ENCODE peak calls at places on chromosomes 11 and 22, in seven cellular contexts. One of them, this sample, is unnamed.

GRCh38 chr22:50192825-50193204 is 7.1 kb downstream of the TRABD start:
- DNase-seq in fibroblast of lung: no peak
- DNase-seq in Peyer's patch: peak; percentile 84
- DNase-seq in psoas muscle: no peak
- DNase-seq in mesothelial cell of epicardium: no peak
- DNase-seq in chondrocyte: no peak
- DNase-seq in CD4-positive, alpha-beta T cell: peak; percentile 48
- DNase-seq in this sample: no peak

GRCh38 chr11:9461068-9461759 is 402 bp downstream of the ZNF143 start:
- DNase-seq in fibroblast of lung: peak; percentile 87
- DNase-seq in Peyer's patch: peak; percentile 78
- DNase-seq in psoas muscle: peak; percentile 96
- DNase-seq in mesothelial cell of epicardium: peak; percentile 81
- DNase-seq in chondrocyte: peak; percentile 94
- DNase-seq in CD4-positive, alpha-beta T cell: peak; percentile 56
- DNase-seq in this sample: peak; percentile 77

GRCh38 chr11:68468217-68468828 is 7.8 kb downstream of the PPP6R3 start:
- DNase-seq in fibroblast of lung: no peak
- DNase-seq in Peyer's patch: no peak
- DNase-seq in psoas muscle: no peak
- DNase-seq in mesothelial cell of epicardium: no peak
- DNase-seq in chondrocyte: no peak
- DNase-seq in CD4-positive, alpha-beta T cell: no peak
- DNase-seq in this sample: no peak

GRCh38 chr11:111775024-111775710 is 9.0 kb upstream of the PPP2R1B start:
- DNase-seq in fibroblast of lung: peak; percentile 19
- DNase-seq in Peyer's patch: no peak
- DNase-seq in psoas muscle: no peak
- DNase-seq in mesothelial cell of epicardium: no peak
- DNase-seq in chondrocyte: no peak
- DNase-seq in CD4-positive, alpha-beta T cell: no peak
- DNase-seq in this sample: no peak

GRCh38 chr11:76729214-76729613 is 53.9 kb upstream of the TSKU start:
- DNase-seq in fibroblast of lung: no peak
- DNase-seq in Peyer's patch: no peak
- DNase-seq in psoas muscle: no peak
- DNase-seq in mesothelial cell of epicardium: no peak
- DNase-seq in chondrocyte: no peak
- DNase-seq in CD4-positive, alpha-beta T cell: no peak
- DNase-seq in this sample: no peak

GRCh38 chr11:7969756-7970646 is 4.8 kb upstream of the NLRP10 start:
- DNase-seq in fibroblast of lung: peak; percentile 67
- DNase-seq in Peyer's patch: no peak
- DNase-seq in psoas muscle: no peak
- DNase-seq in mesothelial cell of epicardium: no peak
- DNase-seq in chondrocyte: no peak
- DNase-seq in CD4-positive, alpha-beta T cell: no peak
- DNase-seq in this sample: no peak

GRCh38 chr22:38923463-38924196 is 33.8 kb upstream of the APOBEC3A start:
- DNase-seq in fibroblast of lung: peak; percentile 92
- DNase-seq in Peyer's patch: no peak
- DNase-seq in psoas muscle: peak; percentile 81
- DNase-seq in mesothelial cell of epicardium: no peak
- DNase-seq in chondrocyte: no peak
- DNase-seq in CD4-positive, alpha-beta T cell: no peak
- DNase-seq in this sample: no peak

GRCh38 chr11:40384991-40385390 is 1074.5 kb downstream of the LRRC4C start:
- DNase-seq in fibroblast of lung: peak; percentile 70
- DNase-seq in Peyer's patch: no peak
- DNase-seq in psoas muscle: no peak
- DNase-seq in mesothelial cell of epicardium: no peak
- DNase-seq in chondrocyte: no peak
- DNase-seq in CD4-positive, alpha-beta T cell: no peak
- DNase-seq in this sample: no peak

GRCh38 chr11:65743928-65744698 is 23.5 kb upstream of the RNASEH2C start:
- DNase-seq in fibroblast of lung: no peak
- DNase-seq in Peyer's patch: no peak
- DNase-seq in psoas muscle: no peak
- DNase-seq in mesothelial cell of epicardium: no peak
- DNase-seq in chondrocyte: no peak
- DNase-seq in CD4-positive, alpha-beta T cell: no peak
- DNase-seq in this sample: no peak

GRCh38 chr11:29518389-29519174 is 498.2 kb downstream of the KCNA4 start:
- DNase-seq in fibroblast of lung: no peak
- DNase-seq in Peyer's patch: no peak
- DNase-seq in psoas muscle: no peak
- DNase-seq in mesothelial cell of epicardium: no peak
- DNase-seq in chondrocyte: no peak
- DNase-seq in CD4-positive, alpha-beta T cell: no peak
- DNase-seq in this sample: no peak

GRCh38 chr11:74783241-74783871 is 34.7 kb downstream of the RNF169 start:
- DNase-seq in fibroblast of lung: peak; percentile 83
- DNase-seq in Peyer's patch: peak; percentile 34
- DNase-seq in psoas muscle: no peak
- DNase-seq in mesothelial cell of epicardium: no peak
- DNase-seq in chondrocyte: no peak
- DNase-seq in CD4-positive, alpha-beta T cell: no peak
- DNase-seq in this sample: no peak

GRCh38 chr11:134047586-134047999 is 21.3 kb upstream of the JAM3 start:
- DNase-seq in fibroblast of lung: peak; percentile 82
- DNase-seq in Peyer's patch: no peak
- DNase-seq in psoas muscle: peak; percentile 89
- DNase-seq in mesothelial cell of epicardium: no peak
- DNase-seq in chondrocyte: peak; percentile 68
- DNase-seq in CD4-positive, alpha-beta T cell: no peak
- DNase-seq in this sample: no peak

GRCh38 chr11:20022363-20023081 is 137.8 kb downstream of the DBX1 start:
- DNase-seq in fibroblast of lung: peak; percentile 77
- DNase-seq in Peyer's patch: no peak
- DNase-seq in psoas muscle: no peak
- DNase-seq in mesothelial cell of epicardium: no peak
- DNase-seq in chondrocyte: no peak
- DNase-seq in CD4-positive, alpha-beta T cell: no peak
- DNase-seq in this sample: no peak

GRCh38 chr11:73330569-73331093 is 22.6 kb downstream of the ARHGEF17 start:
- DNase-seq in fibroblast of lung: peak; percentile 48
- DNase-seq in Peyer's patch: no peak
- DNase-seq in psoas muscle: peak; percentile 36
- DNase-seq in mesothelial cell of epicardium: no peak
- DNase-seq in chondrocyte: no peak
- DNase-seq in CD4-positive, alpha-beta T cell: no peak
- DNase-seq in this sample: no peak
- TF ChIP-seq CTCF in fibroblast of lung: peak; percentile 53
- TF ChIP-seq CTCF in Peyer's patch: no peak
- TF ChIP-seq CTCF in psoas muscle: no peak
- TF ChIP-seq CTCF in mesothelial cell of epicardium: no peak
- TF ChIP-seq CTCF in chondrocyte: peak; percentile 70
- TF ChIP-seq CTCF in CD4-positive, alpha-beta T cell: no peak
- TF ChIP-seq CTCF in this sample: no peak

GRCh38 chr11:70505331-70505731 is 107.0 kb downstream of the CTTN start:
- DNase-seq in fibroblast of lung: no peak
- DNase-seq in Peyer's patch: no peak
- DNase-seq in psoas muscle: peak; percentile 34
- DNase-seq in mesothelial cell of epicardium: no peak
- DNase-seq in chondrocyte: peak; percentile 75
- DNase-seq in CD4-positive, alpha-beta T cell: no peak
- DNase-seq in this sample: no peak

GRCh38 chr11:70503201-70503877 is 105.0 kb downstream of the CTTN start:
- DNase-seq in fibroblast of lung: no peak
- DNase-seq in Peyer's patch: no peak
- DNase-seq in psoas muscle: peak; percentile 21
- DNase-seq in mesothelial cell of epicardium: no peak
- DNase-seq in chondrocyte: peak; percentile 62
- DNase-seq in CD4-positive, alpha-beta T cell: no peak
- DNase-seq in this sample: no peak

GRCh38 chr11:70502677-70503076 is 104.3 kb downstream of the CTTN start:
- DNase-seq in fibroblast of lung: no peak
- DNase-seq in Peyer's patch: no peak
- DNase-seq in psoas muscle: peak; percentile 11
- DNase-seq in mesothelial cell of epicardium: no peak
- DNase-seq in chondrocyte: peak; percentile 48
- DNase-seq in CD4-positive, alpha-beta T cell: no peak
- DNase-seq in this sample: no peak

GRCh38 chr11:70504246-70505020 is 106.1 kb downstream of the CTTN start:
- DNase-seq in fibroblast of lung: no peak
- DNase-seq in Peyer's patch: no peak
- DNase-seq in psoas muscle: peak; percentile 6
- DNase-seq in mesothelial cell of epicardium: no peak
- DNase-seq in chondrocyte: peak; percentile 79
- DNase-seq in CD4-positive, alpha-beta T cell: no peak
- DNase-seq in this sample: no peak

DNA sequence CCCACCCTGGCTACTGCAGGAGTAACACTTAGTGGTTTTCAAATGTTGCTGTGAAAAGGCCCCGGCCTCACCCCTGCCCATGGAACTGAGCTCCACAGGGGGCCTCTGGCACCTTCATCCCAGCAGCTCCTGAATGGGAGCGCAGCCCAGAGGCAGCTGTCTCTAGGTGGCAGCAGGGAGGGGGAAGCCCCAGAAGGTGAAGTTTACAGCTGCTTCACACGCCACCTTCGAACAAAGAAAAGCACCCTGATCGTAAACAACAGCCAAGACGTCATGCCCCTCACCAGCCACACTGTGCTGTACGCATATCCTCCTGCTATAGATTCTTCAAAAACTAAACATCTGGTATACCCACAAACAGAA is 105.5 kb downstream of the CTTN start:
- DNase-seq in fibroblast of lung: no peak
- DNase-seq in Peyer's patch: no peak
- DNase-seq in psoas muscle: peak; percentile 18
- DNase-seq in mesothelial cell of epicardium: no peak
- DNase-seq in chondrocyte: peak; percentile 59
- DNase-seq in CD4-positive, alpha-beta T cell: no peak
- DNase-seq in this sample: no peak
- TF ChIP-seq CTCF in fibroblast of lung: no peak
- TF ChIP-seq CTCF in Peyer's patch: peak; percentile 6
- TF ChIP-seq CTCF in psoas muscle: no peak
- TF ChIP-seq CTCF in mesothelial cell of epicardium: no peak
- TF ChIP-seq CTCF in chondrocyte: peak; percentile 44
- TF ChIP-seq CTCF in CD4-positive, alpha-beta T cell: no peak
- TF ChIP-seq CTCF in this sample: no peak

GRCh38 chr11:122509091-122509490 is 146.4 kb upstream of the UBASH3B start:
- DNase-seq in fibroblast of lung: no peak
- DNase-seq in Peyer's patch: no peak
- DNase-seq in psoas muscle: no peak
- DNase-seq in mesothelial cell of epicardium: no peak
- DNase-seq in chondrocyte: no peak
- DNase-seq in CD4-positive, alpha-beta T cell: no peak
- DNase-seq in this sample: no peak

GRCh38 chr11:122509899-122510298 is 145.6 kb upstream of the UBASH3B start:
- DNase-seq in fibroblast of lung: no peak
- DNase-seq in Peyer's patch: no peak
- DNase-seq in psoas muscle: no peak
- DNase-seq in mesothelial cell of epicardium: no peak
- DNase-seq in chondrocyte: no peak
- DNase-seq in CD4-positive, alpha-beta T cell: no peak
- DNase-seq in this sample: no peak

DNA sequence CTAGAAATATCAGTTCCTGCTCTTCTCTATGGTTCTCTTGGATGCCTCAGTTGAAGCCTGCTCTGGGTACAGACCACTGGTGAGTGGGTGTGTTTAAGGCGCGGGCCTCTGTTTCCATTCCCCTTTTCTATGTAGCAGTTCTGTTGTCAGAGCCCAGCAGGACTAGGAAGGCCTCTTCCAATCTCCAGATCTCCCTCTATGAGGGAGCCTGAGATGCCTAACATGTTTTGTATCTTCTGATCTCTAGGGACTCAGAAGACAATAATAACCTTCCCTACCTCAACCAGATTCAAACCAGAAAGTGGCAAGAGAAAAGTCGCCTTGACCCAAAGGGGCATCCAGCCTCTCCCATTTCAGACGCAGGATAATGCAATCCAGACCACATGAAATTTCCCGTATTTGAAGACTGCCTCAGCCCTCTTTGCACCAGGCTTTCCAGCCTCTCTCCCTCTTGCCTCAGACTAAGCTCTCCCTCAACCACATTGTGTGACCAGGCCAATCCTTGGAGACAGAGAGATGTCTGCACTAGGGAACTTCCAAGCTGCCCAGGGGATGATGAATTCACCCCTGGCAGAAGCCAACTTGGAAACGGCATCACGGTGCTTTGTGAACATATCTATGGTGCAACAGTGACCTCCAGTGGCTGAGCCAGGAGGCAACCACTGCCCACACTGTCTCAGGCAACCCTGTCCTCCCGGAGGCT is 150.1 kb upstream of the UBASH3B start:
- DNase-seq in fibroblast of lung: peak; percentile 92
- DNase-seq in Peyer's patch: peak; percentile 35
- DNase-seq in psoas muscle: peak; percentile 87
- DNase-seq in mesothelial cell of epicardium: peak; percentile 85
- DNase-seq in chondrocyte: no peak
- DNase-seq in CD4-positive, alpha-beta T cell: peak; percentile 9
- DNase-seq in this sample: peak; percentile 17
- TF ChIP-seq CTCF in fibroblast of lung: peak; percentile 96
- TF ChIP-seq CTCF in Peyer's patch: peak; percentile 68
- TF ChIP-seq CTCF in psoas muscle: peak; percentile 87
- TF ChIP-seq CTCF in mesothelial cell of epicardium: peak; percentile 71
- TF ChIP-seq CTCF in chondrocyte: peak; percentile 96
- TF ChIP-seq CTCF in CD4-positive, alpha-beta T cell: peak; percentile 38
- TF ChIP-seq CTCF in this sample: peak; percentile 47

GRCh38 chr11:86800956-86801264 is 568 bp downstream of the PRSS23 start:
- DNase-seq in fibroblast of lung: no peak
- DNase-seq in Peyer's patch: no peak
- DNase-seq in psoas muscle: no peak
- DNase-seq in mesothelial cell of epicardium: no peak
- DNase-seq in chondrocyte: no peak
- DNase-seq in CD4-positive, alpha-beta T cell: no peak
- DNase-seq in this sample: no peak

GRCh38 chr11:86803641-86804040 is 3.3 kb downstream of the PRSS23 start:
- DNase-seq in fibroblast of lung: no peak
- DNase-seq in Peyer's patch: no peak
- DNase-seq in psoas muscle: no peak
- DNase-seq in mesothelial cell of epicardium: no peak
- DNase-seq in chondrocyte: no peak
- DNase-seq in CD4-positive, alpha-beta T cell: no peak
- DNase-seq in this sample: no peak

GRCh38 chr11:86802146-86802545 is 1.8 kb downstream of the PRSS23 start:
- DNase-seq in fibroblast of lung: no peak
- DNase-seq in Peyer's patch: no peak
- DNase-seq in psoas muscle: no peak
- DNase-seq in mesothelial cell of epicardium: no peak
- DNase-seq in chondrocyte: no peak
- DNase-seq in CD4-positive, alpha-beta T cell: no peak
- DNase-seq in this sample: no peak

GRCh38 chr11:86803136-86803535 is 2.8 kb downstream of the PRSS23 start:
- DNase-seq in fibroblast of lung: no peak
- DNase-seq in Peyer's patch: no peak
- DNase-seq in psoas muscle: no peak
- DNase-seq in mesothelial cell of epicardium: no peak
- DNase-seq in chondrocyte: no peak
- DNase-seq in CD4-positive, alpha-beta T cell: no peak
- DNase-seq in this sample: no peak

DNA sequence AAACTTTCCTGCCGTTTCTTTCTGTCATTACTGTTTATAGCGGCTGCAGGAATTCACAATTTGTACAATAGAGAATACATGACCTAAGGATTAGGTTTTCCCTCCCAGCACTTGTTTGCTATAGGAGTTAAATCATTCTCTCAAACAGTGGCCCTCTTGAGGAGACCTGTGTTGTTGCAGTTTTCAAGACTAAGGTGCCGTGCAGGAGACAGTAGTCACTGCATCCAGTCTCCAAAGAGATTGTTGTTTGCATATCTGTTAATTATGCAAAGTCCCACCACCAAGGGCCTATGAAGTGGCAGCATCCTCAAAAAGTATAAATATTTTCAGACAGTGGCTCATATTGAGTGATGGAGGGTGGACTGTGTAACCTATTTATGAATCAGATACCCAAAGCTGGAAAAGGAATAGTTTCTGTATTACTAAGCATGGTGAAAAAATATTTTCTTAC is 2.3 kb downstream of the PRSS23 start:
- DNase-seq in fibroblast of lung: peak; percentile 64
- DNase-seq in Peyer's patch: no peak
- DNase-seq in psoas muscle: no peak
- DNase-seq in mesothelial cell of epicardium: no peak
- DNase-seq in chondrocyte: no peak
- DNase-seq in CD4-positive, alpha-beta T cell: no peak
- DNase-seq in this sample: no peak
- TF ChIP-seq CTCF in fibroblast of lung: peak; percentile 56
- TF ChIP-seq CTCF in Peyer's patch: peak; percentile 67
- TF ChIP-seq CTCF in psoas muscle: peak; percentile 60
- TF ChIP-seq CTCF in mesothelial cell of epicardium: peak; percentile 56
- TF ChIP-seq CTCF in chondrocyte: peak; percentile 84
- TF ChIP-seq CTCF in CD4-positive, alpha-beta T cell: no peak
- TF ChIP-seq CTCF in this sample: peak; percentile 60